ENCODE peak calls at places on chromosomes 4 and X, in six cellular contexts. X, T, W, N, A and V are unnamed samples.

GRCh38 chr4:155759372-155760252 is 791 bp downstream of the GUCY1B1 start:
- DNase-seq in X (peak), W (no peak), A (peak), T (peak), N (no peak), V (no peak)

GRCh38 chr4:157291071-157291470 is 70.5 kb downstream of the GRIA2 start:
- DNase-seq in T (no peak), X (no peak), W (no peak), A (no peak), N (no peak), V (no peak)

GRCh38 chrX:119605398-119605738 is 856 bp downstream of the NKRF start:
- DNase-seq in N (no peak), W (no peak), A (no peak), X (no peak), T (no peak), V (no peak)

GRCh38 chr4:105149771-105150170 is 3.1 kb downstream of the TET2 start:
- DNase-seq in N (no peak), A (no peak), W (no peak), T (no peak), X (no peak), V (no peak)

GRCh38 chr4:1536579-1537409 is 130.6 kb upstream of the NKX1-1 start:
- DNase-seq in N (no peak), X (no peak), T (no peak), W (no peak), A (no peak), V (no peak)

GRCh38 chr4:165151734-165152133 is 39.1 kb upstream of the TMEM192 start:
- DNase-seq in A (no peak), T (no peak), W (no peak), X (no peak), N (no peak), V (no peak)

GRCh38 chrX:16175329-16175728 is 8.0 kb downstream of the MAGEB17 start:
- DNase-seq in A (no peak), W (no peak), T (no peak), X (no peak), N (no peak), V (no peak)

GRCh38 chrX:73126240-73126639 is 46.9 kb upstream of the PABPC1L2A start:
- DNase-seq in A (no peak), N (no peak), W (no peak), X (no peak), T (no peak), V (no peak)

GRCh38 chr4:43411226-43411625 is 518.7 kb downstream of the GRXCR1 start:
- DNase-seq in T (no peak), W (no peak), X (no peak), N (no peak), A (no peak), V (no peak)

GRCh38 chrX:154735695-154736393 is 15.0 kb downstream of the GAB3 start:
- DNase-seq in W (no peak), X (no peak), A (no peak), N (no peak), T (no peak), V (peak)

GRCh38 chrX:80648023-80648422 is 161.7 kb downstream of the BRWD3 start:
- DNase-seq in X (no peak), T (no peak), W (no peak), N (no peak), A (no peak), V (no peak)

GRCh38 chr4:145177511-145177905 is 2.9 kb downstream of the OTUD4 start:
- DNase-seq in W (no peak), X (no peak), N (no peak), T (no peak), A (no peak), V (no peak)

GRCh38 chr4:78612398-78613005 is 60.9 kb downstream of the ANXA3 start:
- DNase-seq in W (no peak), A (peak), N (peak), X (no peak), T (peak), V (no peak)

GRCh38 chr4:128560754-128561495 is 248.6 kb upstream of the JADE1 start:
- DNase-seq in W (no peak), A (no peak), N (no peak), X (no peak), T (no peak), V (no peak)

GRCh38 chrX:53682885-53683555 is 3.5 kb downstream of the HUWE1 start:
- DNase-seq in A (peak), T (peak), X (no peak), W (peak), N (peak), V (no peak)

GRCh38 chr4:8759987-8760386 is 111.7 kb downstream of the HMX1 start:
- DNase-seq in A (no peak), T (no peak), N (no peak), X (no peak), W (no peak), V (no peak)

GRCh38 chrX:29090811-29091210 is 503.6 kb downstream of the IL1RAPL1 start:
- DNase-seq in A (peak), W (no peak), X (no peak), T (peak), N (no peak), V (no peak)

GRCh38 chrX:19867411-19867732 is 20.0 kb downstream of the SH3KBP1 start:
- DNase-seq in A (no peak), X (no peak), T (no peak), W (no peak), N (no peak), V (no peak)

GRCh38 chr4:48269861-48270515 is 350 bp upstream of the TEC start:
- DNase-seq in W (peak), A (peak), X (peak), N (peak), T (peak), V (peak)

GRCh38 chr4:68267433-68267944 is 22.0 kb upstream of the TMPRSS11B start:
- DNase-seq in X (no peak), T (peak), A (no peak), W (no peak), N (peak), V (no peak)

GRCh38 chr4:139633661-139634060 is 32.0 kb upstream of the MGST2 start:
- DNase-seq in A (no peak), N (no peak), X (no peak), T (no peak), W (no peak), V (no peak)

GRCh38 chr4:25874641-25875040 is 11.9 kb upstream of the SEL1L3 start:
- DNase-seq in N (no peak), T (no peak), A (no peak), W (no peak), X (no peak), V (no peak)

GRCh38 chrX:3738489-3738888 is 25.0 kb upstream of the PRKX start:
- DNase-seq in T (no peak), A (no peak), N (no peak), X (no peak), W (no peak), V (no peak)

GRCh38 chr4:103996059-103996458 is 276.3 kb upstream of the TACR3 start:
- DNase-seq in T (peak), A (peak), X (no peak), N (peak), W (no peak), V (no peak)